ENCODE peak calls at places on chromosomes 6 and 20, in ten cellular contexts. Z is GM13976; A is stimulated activated CD8-positive, alpha-beta memory T cell treated with anti-CD3 and anti-CD28 coated beads, Interleukin-7, amount 100 ng/mL, for 4 hours; K is iris pigment epithelial cell; J is trophoblast cell; X is amniotic stem cell; O is GM23338; Q is amygdala; E is HT1080; C is AG08395. R is an unnamed sample.

GRCh38 chr6:167342879-167343610 is 18.2 kb downstream of the TTLL2 start:
- DNase-seq in O (no peak), Q (no peak), X (no peak), E (no peak), J (no peak), C (no peak), A (no peak), Z (no peak), K (no peak), R (no peak)

GRCh38 chr20:37816003-37816402 is 86.9 kb upstream of the VSTM2L start:
- DNase-seq in J (no peak), Z (no peak), C (no peak), K (no peak), O (peak; percentile 61), E (no peak), A (no peak), Q (no peak), X (no peak), R (no peak)

GRCh38 chr20:63545814-63546213 is 1.7 kb downstream of the SRMS start:
- DNase-seq in O (no peak), E (no peak), A (no peak), Q (no peak), C (no peak), K (no peak), J (no peak), Z (no peak), X (no peak), R (no peak)

GRCh38 chr6:4962905-4963304 is 40.9 kb downstream of the RPP40 start:
- DNase-seq in E (no peak), X (no peak), J (peak; percentile 58), C (no peak), O (no peak), A (no peak), Z (no peak), Q (no peak), K (peak; percentile 25), R (peak; percentile 32)

GRCh38 chr6:158805698-158806373 is 13.3 kb downstream of the EZR start:
- DNase-seq in K (no peak), X (no peak), E (no peak), C (no peak), A (no peak), J (no peak), Z (no peak), O (no peak), Q (no peak), R (no peak)

GRCh38 chr6:165876568-165876967 is 213.5 kb upstream of the PDE10A start:
- DNase-seq in K (peak; percentile 22), E (no peak), X (no peak), O (no peak), Z (no peak), C (no peak), J (no peak), A (no peak), Q (no peak), R (peak; percentile 49)

GRCh38 chr20:58059145-58059544 is 169.3 kb downstream of the ANKRD60 start:
- DNase-seq in K (no peak), O (no peak), C (no peak), E (no peak), Q (no peak), X (no peak), A (no peak), J (no peak), Z (no peak), R (no peak)

GRCh38 chr6:5433324-5433723 is 172.0 kb downstream of the FARS2 start:
- DNase-seq in Z (no peak), J (no peak), A (no peak), Q (no peak), K (no peak), E (no peak), C (no peak), O (no peak), X (no peak), R (no peak)

GRCh38 chr20:49385471-49385870 is 97.0 kb downstream of the KCNB1 start:
- DNase-seq in E (peak; percentile 38), C (peak; percentile 35), X (no peak), A (no peak), Z (no peak), Q (no peak), O (peak; percentile 80), K (peak; percentile 43), J (peak; percentile 63), R (peak; percentile 39)

GRCh38 chr6:112665114-112665513 is 318.0 kb downstream of the RFPL4B start:
- DNase-seq in C (peak; percentile 20), Q (no peak), E (no peak), O (no peak), Z (no peak), A (no peak), K (peak; percentile 81), X (no peak), J (no peak), R (peak; percentile 74)

GRCh38 chr20:58753929-58754551 is 61.4 kb downstream of the NPEPL1 start:
- DNase-seq in E (no peak), C (no peak), K (no peak), O (peak; percentile 13), A (no peak), X (no peak), Q (no peak), Z (no peak), J (no peak), R (peak; percentile 4)

GRCh38 chr6:48560408-48560807 is 449.4 kb upstream of the PTCHD4 start:
- DNase-seq in K (peak; percentile 75), Z (no peak), O (no peak), Q (no peak), C (no peak), X (peak; percentile 10), E (peak; percentile 77), A (no peak), J (peak; percentile 44), R (peak; percentile 8)

GRCh38 chr6:26217714-26218075 is 130.5 kb downstream of the HFE start:
- DNase-seq in X (no peak), Z (no peak), O (peak; percentile 70), Q (no peak), E (peak; percentile 69), K (peak; percentile 31), A (no peak), J (peak; percentile 33), C (no peak), R (no peak)

GRCh38 chr20:8534368-8534767 is 402.3 kb downstream of the PLCB1 start:
- DNase-seq in O (peak; percentile 61), J (no peak), X (no peak), A (no peak), C (no peak), E (no peak), Q (no peak), K (no peak), Z (no peak), R (no peak)

GRCh38 chr6:34246563-34247391 is 2.0 kb downstream of the SMIM29 start:
- DNase-seq in O (peak; percentile 80), E (peak; percentile 78), K (peak; percentile 54), A (no peak), C (no peak), X (peak; percentile 15), J (peak; percentile 39), Q (no peak), Z (peak; percentile 73), R (peak; percentile 14)

GRCh38 chr6:65289491-65289890 is 417.5 kb downstream of the EYS start:
- DNase-seq in E (peak; percentile 48), X (no peak), A (no peak), Q (no peak), Z (no peak), K (peak; percentile 30), O (no peak), C (no peak), J (no peak), R (no peak)

GRCh38 chr6:154232013-154232920 is 124.3 kb downstream of the IPCEF1 start:
- DNase-seq in J (peak; percentile 27), Z (no peak), K (peak; percentile 32), A (no peak), O (no peak), C (peak; percentile 11), E (peak; percentile 53), X (no peak), Q (no peak), R (no peak)

GRCh38 chr6:169780571-169781091 is 29.2 kb downstream of the ERMARD start:
- DNase-seq in O (no peak), J (no peak), X (no peak), K (peak; percentile 83), C (no peak), A (no peak), Z (no peak), E (no peak), Q (no peak), R (no peak)

GRCh38 chr6:120951258-120951657 is 383.0 kb downstream of the TBC1D32 start:
- DNase-seq in K (no peak), C (no peak), Q (no peak), X (no peak), J (no peak), Z (no peak), O (no peak), E (no peak), A (no peak), R (no peak)

GRCh38 chr6:44338228-44339122 is 4.0 kb upstream of the SPATS1 start:
- DNase-seq in K (peak; percentile 44), X (no peak), C (peak; percentile 69), Q (no peak), O (peak; percentile 92), J (peak; percentile 86), E (peak; percentile 59), A (peak; percentile 46), Z (peak; percentile 74), R (peak; percentile 79)

GRCh38 chr6:162964703-162965140 is 236.9 kb downstream of the PACRG start:
- DNase-seq in A (no peak), O (no peak), X (peak; percentile 93), K (peak; percentile 91), E (peak; percentile 99), Z (no peak), J (peak; percentile 87), C (peak; percentile 96), Q (no peak), R (peak; percentile 92)

GRCh38 chr6:75275067-75275466 is 9.5 kb downstream of the TMEM30A start:
- DNase-seq in C (peak; percentile 66), O (no peak), J (peak; percentile 19), A (no peak), Q (no peak), X (peak; percentile 61), K (peak; percentile 94), Z (no peak), E (peak; percentile 82), R (peak; percentile 40)

GRCh38 chr20:58389324-58389967 is 417 bp downstream of the VAPB start:
- DNase-seq in A (peak; percentile 1), O (peak; percentile 59), Q (no peak), X (peak; percentile 14), Z (peak; percentile 49), E (peak; percentile 20), K (peak; percentile 43), C (peak; percentile 52), J (peak; percentile 56), R (peak; percentile 79)

GRCh38 chr6:42255050-42255449 is 37.4 kb upstream of the MRPS10 start:
- DNase-seq in J (no peak), E (no peak), K (no peak), C (peak; percentile 23), A (no peak), Q (no peak), Z (no peak), X (no peak), O (no peak), R (peak; percentile 39)

GRCh38 chr6:167111597-167111996 is 11.3 kb upstream of the CCR6 start:
- DNase-seq in E (no peak), K (no peak), C (no peak), J (no peak), Q (no peak), Z (no peak), O (no peak), A (no peak), X (no peak), R (no peak)

GRCh38 chr6:136947037-136947436 is 24.9 kb downstream of the SLC35D3 start:
- DNase-seq in X (no peak), O (no peak), E (no peak), A (no peak), Z (no peak), Q (no peak), K (no peak), C (no peak), J (no peak), R (no peak)

GRCh38 chr6:51618563-51618962 is 468.9 kb downstream of the PKHD1 start:
- DNase-seq in Q (no peak), X (no peak), E (no peak), Z (no peak), J (peak; percentile 45), C (no peak), O (peak; percentile 71), K (peak; percentile 13), A (no peak), R (no peak)

GRCh38 chr20:17680128-17680835 is 1.8 kb downstream of the RRBP1 start:
- DNase-seq in O (peak; percentile 44), K (peak; percentile 75), Q (no peak), E (peak; percentile 34), Z (no peak), C (peak; percentile 47), J (peak; percentile 91), X (peak; percentile 44), A (no peak), R (peak; percentile 34)